ENCODE peak calls at places on chromosomes 6 and 20, in eight cellular contexts. H is NCI-H2081, Z is AG20443, Q is fibroblast of lung, E is pancreas, V is AG04450, P is mesenteric fat pad, C is GM10248. S is an unnamed sample.

GRCh38 chr6:3773696-3774298 is 22.3 kb upstream of the PXDC1 start:
- DNase-seq in V (no peak), P (peak), H (no peak), Z (peak), C (no peak), Q (peak), E (no peak), S (no peak)

GRCh38 chr6:136077834-136078576 is 172.1 kb downstream of the MTFR2 start:
- DNase-seq in H (no peak), P (no peak), V (peak), Q (peak), Z (peak), E (no peak), C (no peak), S (peak)

GRCh38 chr20:21609221-21609620 is 95.4 kb upstream of the NKX2-2 start:
- DNase-seq in Z (peak), V (no peak), E (no peak), C (no peak), P (no peak), H (no peak), Q (no peak), S (no peak)

GRCh38 chr6:146090474-146090873 is 61.6 kb downstream of the GRM1 start:
- DNase-seq in E (no peak), P (no peak), C (no peak), Z (no peak), Q (no peak), V (no peak), H (no peak), S (no peak)

GRCh38 chr6:2817778-2818443 is 23.8 kb downstream of the SERPINB1 start:
- DNase-seq in Q (peak), E (no peak), Z (peak), V (no peak), P (no peak), H (no peak), C (no peak), S (peak)

GRCh38 chr6:165186041-165186440 is 123.4 kb downstream of the C6orf118 start:
- DNase-seq in C (no peak), H (no peak), V (no peak), Q (no peak), P (no peak), Z (peak), E (no peak), S (no peak)

GRCh38 chr20:52972190-52972937 is at the start of gene TSHZ2:
- DNase-seq in P (no peak), Q (peak), E (peak), H (peak), C (no peak), V (no peak), Z (peak), S (peak)

GRCh38 chr6:157990321-157991066 is 8.8 kb downstream of the SYNJ2 start:
- DNase-seq in H (no peak), C (no peak), Q (no peak), Z (no peak), V (no peak), E (no peak), P (peak), S (no peak)

GRCh38 chr6:166496460-166496859 is 90.0 kb downstream of the RAMACL start:
- DNase-seq in Q (no peak), Z (no peak), P (no peak), E (no peak), V (no peak), H (no peak), C (no peak), S (no peak)

GRCh38 chr6:14732845-14733757 is 512.8 kb upstream of the JARID2 start:
- DNase-seq in C (no peak), E (no peak), Q (peak), Z (peak), H (no peak), P (no peak), V (no peak), S (peak)

GRCh38 chr20:43492101-43492500 is 15.4 kb upstream of the L3MBTL1 start:
- DNase-seq in H (no peak), V (no peak), Z (no peak), C (peak), P (no peak), E (no peak), Q (no peak), S (no peak)

S was measured in HTR-8/SVneo.